ENCODE peak calls at places on chromosomes 4 and X, in ten cellular contexts. B is esophagus squamous epithelium; G is right lobe of liver; T is fibroblast of the aortic adventitia; N is lower leg skin; H is A549; K is K562; Z is MCF 10A; O is CD4-positive, alpha-beta T cell; J is foreskin keratinocyte. W is an unnamed sample.

GRCh38 chr4:63618883-63619573 is 790.2 kb downstream of the TECRL start:
- DNase-seq in B (no peak), G (no peak), T (no peak), N (no peak), H (no peak), K (no peak), Z (no peak), O (no peak), J (peak; percentile 83), W (no peak)

GRCh38 chr4:8585186-8585585 is 5.0 kb downstream of the GPR78 start:
- DNase-seq in B (no peak), G (peak; percentile 15), T (no peak), N (no peak), H (no peak), K (no peak), Z (peak; percentile 18), O (no peak), J (no peak), W (no peak)

GRCh38 chr4:125313989-125314602 is 659 bp upstream of the FAT4 start:
- DNase-seq in B (no peak), G (no peak), T (no peak), N (no peak), H (no peak), K (no peak), Z (peak; percentile 21), O (no peak), J (no peak), W (no peak)

GRCh38 chr4:99324361-99324760 is 3.2 kb upstream of the ADH1B start:
- DNase-seq in B (no peak), G (no peak), T (peak; percentile 45), N (no peak), H (no peak), K (no peak), Z (peak; percentile 4), O (no peak), J (no peak), W (no peak)

GRCh38 chr4:27921236-27921635 is 1060.6 kb downstream of the STIM2 start:
- DNase-seq in B (no peak), G (no peak), T (peak; percentile 2), N (no peak), H (no peak), K (no peak), Z (peak; percentile 45), O (no peak), J (peak; percentile 45), W (no peak)

GRCh38 chr4:95204873-95205272 is 343.9 kb downstream of the UNC5C start:
- DNase-seq in B (no peak), G (no peak), T (no peak), N (no peak), H (peak; percentile 7), K (no peak), Z (peak; percentile 47), O (no peak), J (no peak), W (no peak)

GRCh38 chrX:41236629-41237028 is 97.3 kb upstream of the DDX3X start:
- DNase-seq in B (no peak), G (no peak), T (no peak), N (no peak), H (no peak), K (no peak), Z (no peak), O (no peak), J (no peak), W (no peak)

GRCh38 chrX:104137496-104137895 is 19.3 kb downstream of the SLC25A53 start:
- DNase-seq in B (no peak), G (no peak), T (peak; percentile 28), N (no peak), H (no peak), K (peak; percentile 20), Z (no peak), O (no peak), J (no peak), W (no peak)

GRCh38 chr4:38566811-38567398 is 97.1 kb upstream of the KLF3 start:
- DNase-seq in B (no peak), G (no peak), T (peak; percentile 15), N (no peak), H (no peak), K (no peak), Z (no peak), O (no peak), J (no peak), W (no peak)

GRCh38 chr4:38568768-38569167 is 95.2 kb upstream of the KLF3 start:
- DNase-seq in B (no peak), G (no peak), T (no peak), N (no peak), H (no peak), K (no peak), Z (no peak), O (no peak), J (no peak), W (no peak)

GRCh38 chr4:38565271-38566199 is 98.5 kb upstream of the KLF3 start:
- DNase-seq in B (no peak), G (no peak), T (peak; percentile 89), N (peak; percentile 38), H (no peak), K (peak; percentile 68), Z (peak; percentile 92), O (no peak), J (peak; percentile 89), W (no peak)

GRCh38 chr4:38570647-38571326 is 93.2 kb upstream of the KLF3 start:
- DNase-seq in B (no peak), G (no peak), T (no peak), N (no peak), H (no peak), K (no peak), Z (no peak), O (no peak), J (no peak), W (no peak)

DNA sequence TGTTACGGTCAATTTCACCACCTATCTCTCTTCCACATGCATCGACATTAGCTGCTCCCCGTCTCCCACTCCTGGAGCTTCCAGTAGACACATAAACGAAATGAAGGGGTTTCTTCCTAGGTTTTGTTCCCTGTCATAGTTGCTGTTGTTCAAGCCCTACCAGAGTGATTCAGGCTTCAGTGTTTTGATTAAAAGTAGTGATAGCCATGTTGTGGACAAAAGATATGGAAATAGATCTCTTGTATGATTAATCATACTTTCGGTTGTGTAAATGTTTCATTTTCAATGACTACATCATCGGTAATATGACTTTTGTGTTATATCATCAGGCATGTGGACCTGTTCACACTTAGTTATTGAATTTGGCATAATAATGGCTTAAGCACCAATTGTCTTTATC is 96.6 kb upstream of the KLF3 start:
- DNase-seq in B (no peak), G (no peak), T (no peak), N (no peak), H (no peak), K (no peak), Z (no peak), O (no peak), J (peak; percentile 84), W (no peak)
- TF ChIP-seq CTCF in B (no peak), G (no peak), T (no peak), N (no peak), H (no peak), K (no peak), Z (no peak), O (no peak), J (no peak), W (no peak)

DNA sequence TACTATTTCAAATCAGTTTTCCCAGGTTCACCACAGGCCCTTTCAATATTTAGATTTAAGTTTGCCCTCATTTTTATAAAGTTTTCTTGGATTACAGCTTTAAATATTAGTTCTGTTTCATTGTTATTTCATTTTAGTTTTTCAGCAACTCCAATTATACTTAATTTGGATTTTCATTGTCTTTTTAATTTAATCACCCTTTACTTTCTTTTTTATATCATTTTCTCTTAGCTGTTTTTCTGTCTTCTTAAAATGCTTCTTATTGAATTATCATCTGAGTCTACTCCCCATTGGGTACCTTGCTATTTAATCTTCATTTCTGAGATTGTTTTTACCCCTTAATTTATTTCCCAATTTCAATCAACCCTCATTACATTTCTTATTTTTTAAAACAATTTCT is 160.4 kb downstream of the PAPSS1 start:
- DNase-seq in B (no peak), G (no peak), T (no peak), N (no peak), H (no peak), K (no peak), Z (no peak), O (no peak), J (no peak), W (no peak)
- TF ChIP-seq CTCF in B (no peak), G (no peak), T (no peak), N (no peak), H (no peak), K (no peak), Z (no peak), O (no peak), J (no peak), W (no peak)

DNA sequence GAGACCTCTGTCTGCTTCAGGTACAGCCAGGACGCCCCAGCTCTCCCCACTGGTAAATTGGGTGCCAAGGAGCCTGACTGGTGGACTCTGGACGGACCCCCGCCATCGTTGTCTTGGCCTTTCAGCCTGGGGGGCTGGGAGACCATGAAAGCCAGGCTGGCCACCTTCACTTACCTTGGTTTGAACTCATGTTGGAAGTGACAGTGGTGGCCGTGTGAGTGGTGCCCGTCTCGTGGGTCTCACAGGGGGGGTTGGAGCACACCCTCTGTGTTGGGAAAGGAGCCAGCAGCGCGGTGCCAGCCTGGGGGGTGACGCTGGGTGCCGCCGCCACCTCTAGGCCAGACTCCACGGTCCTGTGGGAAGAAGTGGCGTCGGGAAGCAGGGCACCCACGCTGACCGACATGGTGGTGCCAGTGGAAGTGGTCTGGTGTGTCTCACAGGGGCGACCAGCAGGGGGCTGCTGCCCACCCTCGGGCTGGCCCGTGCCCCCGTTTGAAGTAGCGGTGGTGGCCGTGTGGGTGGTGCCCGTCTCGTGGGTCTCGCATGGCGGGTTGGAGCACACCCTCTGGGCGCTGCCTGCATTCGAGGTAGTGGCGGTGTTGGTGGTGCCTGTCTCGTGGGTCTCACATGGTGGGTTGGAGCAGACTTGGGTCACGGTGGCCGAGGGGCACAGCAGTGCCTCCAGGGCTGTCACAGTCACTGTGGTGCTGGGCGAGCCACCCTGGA is 9.6 kb upstream of the RENBP start:
- DNase-seq in B (no peak), G (no peak), T (no peak), N (no peak), H (no peak), K (no peak), Z (no peak), O (no peak), J (no peak), W (no peak)
- TF ChIP-seq CTCF in B (no peak), G (no peak), T (no peak), N (no peak), H (no peak), K (no peak), Z (no peak), O (no peak), J (peak; percentile 3), W (no peak)

GRCh38 chr4:153156263-153156662 is 48.0 kb upstream of the TRIM2 start:
- DNase-seq in B (no peak), G (no peak), T (no peak), N (no peak), H (no peak), K (peak; percentile 52), Z (no peak), O (peak; percentile 23), J (no peak), W (no peak)

GRCh38 chr4:153151535-153152452 is 52.4 kb upstream of the TRIM2 start:
- DNase-seq in B (no peak), G (peak; percentile 59), T (peak; percentile 43), N (no peak), H (no peak), K (no peak), Z (no peak), O (peak; percentile 27), J (no peak), W (no peak)

GRCh38 chr4:153154010-153154975 is 50.0 kb upstream of the TRIM2 start:
- DNase-seq in B (no peak), G (no peak), T (peak; percentile 66), N (no peak), H (no peak), K (no peak), Z (peak; percentile 65), O (no peak), J (peak; percentile 50), W (no peak)

GRCh38 chr4:153152453-153153338 is 51.5 kb upstream of the TRIM2 start:
- DNase-seq in B (no peak), G (no peak), T (peak; percentile 46), N (no peak), H (no peak), K (peak; percentile 6), Z (no peak), O (peak; percentile 71), J (no peak), W (no peak)

DNA sequence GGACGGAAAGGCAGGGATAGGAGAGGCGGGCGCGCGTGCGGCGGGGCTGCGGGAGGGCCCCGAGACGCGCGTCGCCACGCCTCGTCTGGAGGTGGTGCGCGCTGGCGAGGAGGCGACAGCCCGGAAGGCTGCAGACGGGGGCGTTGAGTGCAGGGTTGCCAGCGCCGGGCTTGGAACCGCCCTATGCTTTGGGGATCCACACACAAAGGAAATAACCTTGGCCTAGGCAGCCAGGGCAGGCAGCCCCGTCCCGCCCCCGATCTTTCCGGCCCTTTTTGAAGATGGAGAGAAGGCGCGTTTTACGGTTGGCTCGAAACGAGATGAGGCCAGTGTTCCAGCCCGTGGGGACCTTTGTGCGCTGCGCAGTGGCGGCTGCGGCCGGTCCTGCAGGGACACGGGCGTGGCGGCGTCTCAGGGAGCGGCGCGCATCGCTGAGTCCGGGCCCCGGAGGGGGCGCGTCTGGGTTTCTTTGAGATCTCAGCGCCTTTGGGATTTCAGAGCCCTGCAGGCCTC is 50.8 kb upstream of the TRIM2 start:
- DNase-seq in B (no peak), G (no peak), T (peak; percentile 28), N (peak; percentile 34), H (peak; percentile 37), K (peak; percentile 8), Z (peak; percentile 52), O (peak; percentile 76), J (peak; percentile 25), W (no peak)
- TF ChIP-seq CTCF in B (no peak), G (no peak), T (no peak), N (no peak), H (no peak), K (no peak), Z (no peak), O (no peak), J (peak; percentile 8), W (no peak)